ENCODE peak calls at places on chromosomes 12 and 14, in six cellular contexts. U is AG08396; O is NCI-H2081; C is activated naive CD4-positive, alpha-beta T cell treated with Interleukin-2 at 50 U/mL for 16 hours; S is epithelial cell of esophagus; G is COR-L47. I is an unnamed sample.

GRCh38 chr14:94706132-94706531 is 63.8 kb downstream of the GSC start:
- DNase-seq in G (no peak), S (no peak), U (no peak), C (no peak), O (no peak), I (no peak)

GRCh38 chr14:81727243-81727642 is 193.6 kb upstream of the SEL1L start:
- DNase-seq in O (no peak), G (peak), S (peak), U (no peak), C (no peak), I (peak)

GRCh38 chr14:69763761-69764510 is 3.0 kb upstream of the SRSF5 start:
- DNase-seq in G (no peak), U (no peak), S (no peak), C (no peak), O (no peak), I (no peak)

GRCh38 chr12:5232826-5233500 is 189.3 kb downstream of the KCNA5 start:
- DNase-seq in U (no peak), O (peak), G (peak), S (no peak), C (no peak), I (no peak)

GRCh38 chr14:58836303-58836702 is 198.5 kb downstream of the DACT1 start:
- DNase-seq in S (no peak), O (no peak), G (no peak), C (no peak), U (no peak), I (no peak)

GRCh38 chr12:59122784-59123183 is 202.5 kb upstream of the LRIG3 start:
- DNase-seq in G (no peak), U (no peak), O (no peak), S (no peak), C (no peak), I (no peak)

GRCh38 chr14:91382712-91383111 is 34.9 kb downstream of the CCDC88C start:
- DNase-seq in O (no peak), S (no peak), C (no peak), U (no peak), G (no peak), I (no peak)

GRCh38 chr14:96574633-96575191 is 72.5 kb downstream of the PAPOLA start:
- DNase-seq in G (peak), U (no peak), S (peak), C (no peak), O (peak), I (peak)

GRCh38 chr12:110102255-110102654 is 21.9 kb upstream of the IFT81 start:
- DNase-seq in C (peak), U (peak), G (peak), O (peak), S (peak), I (peak)

GRCh38 chr12:132429932-132430643 is 59.9 kb upstream of the FBRSL1 start:
- DNase-seq in S (peak), U (no peak), G (peak), C (peak), O (peak), I (peak)

GRCh38 chr14:74628418-74628817 is 16.4 kb upstream of the LTBP2 start:
- DNase-seq in U (no peak), C (no peak), G (no peak), O (no peak), S (no peak), I (no peak)

GRCh38 chr12:2374092-2374740 is 321.4 kb downstream of the CACNA1C start:
- DNase-seq in U (peak), C (no peak), G (no peak), S (no peak), O (no peak), I (no peak)

GRCh38 chr14:69048456-69048855 is 69.4 kb upstream of the ACTN1 start:
- DNase-seq in G (peak), C (no peak), U (no peak), O (peak), S (peak), I (peak)

GRCh38 chr12:81221681-81222080 is 143.8 kb downstream of the ACSS3 start:
- DNase-seq in C (no peak), S (no peak), O (peak), U (no peak), G (no peak), I (no peak)

GRCh38 chr14:35355981-35356839 is 48.3 kb downstream of the NFKBIA start:
- DNase-seq in O (no peak), U (no peak), C (peak), S (peak), G (no peak), I (no peak)